ENCODE peak calls at places on chromosomes 3 and 15, in eight cellular contexts. X is psoas muscle, N is sigmoid colon, E is tibial nerve, A is fibroblast of mammary gland, H is fibroblast of the aortic adventitia, G is cardiac muscle cell, J is kidney epithelial cell. O is an unnamed sample.

GRCh38 chr3:184981071-184981470 is 169.1 kb downstream of the VPS8 start:
- DNase-seq in H (no peak), J (no peak), X (peak), A (no peak), N (no peak), E (no peak), G (no peak), O (no peak)

GRCh38 chr3:153624310-153625030 is 462.4 kb downstream of the RAP2B start:
- DNase-seq in H (no peak), J (no peak), X (no peak), E (no peak), N (no peak), G (no peak), A (no peak), O (no peak)

GRCh38 chr15:80247320-80247719 is 4.7 kb downstream of the CTXND1 start:
- DNase-seq in A (no peak), G (no peak), N (peak), H (no peak), E (no peak), J (no peak), X (no peak), O (no peak)

GRCh38 chr3:66502981-66503380 is 2.2 kb upstream of the LRIG1 start:
- DNase-seq in E (no peak), A (no peak), G (no peak), X (no peak), H (no peak), J (no peak), N (no peak), O (no peak)

GRCh38 chr3:33186524-33187367 is 31.9 kb downstream of the SUSD5 start:
- DNase-seq in G (no peak), H (peak), A (peak), N (no peak), J (no peak), X (no peak), E (no peak), O (no peak)

GRCh38 chr3:186108106-186108940 is 566 bp downstream of the ETV5 start:
- DNase-seq in N (peak), J (no peak), H (peak), A (peak), X (peak), E (peak), G (peak), O (no peak)

GRCh38 chr3:157499342-157499963 is 3.8 kb downstream of the VEPH1 start:
- DNase-seq in A (no peak), J (peak), X (peak), N (no peak), H (no peak), G (peak), E (no peak), O (no peak)

GRCh38 chr3:157160652-157161480 is 919 bp upstream of the CCNL1 start:
- DNase-seq in X (peak), A (peak), N (peak), H (peak), J (peak), E (peak), G (peak), O (peak)

GRCh38 chr15:69885182-69886041 is 212.3 kb downstream of the TLE3 start:
- DNase-seq in A (no peak), J (no peak), H (no peak), E (no peak), N (no peak), G (no peak), X (no peak), O (no peak)

GRCh38 chr3:65473746-65474145 is 565.0 kb downstream of the MAGI1 start:
- DNase-seq in A (peak), E (no peak), H (peak), N (no peak), X (no peak), J (no peak), G (no peak), O (no peak)

GRCh38 chr3:30342319-30343060 is 263.9 kb upstream of the TGFBR2 start:
- DNase-seq in J (peak), X (no peak), H (peak), E (no peak), N (peak), A (peak), G (no peak), O (peak)

GRCh38 chr3:150255416-150255815 is 152.7 kb upstream of the TSC22D2 start:
- DNase-seq in X (peak), G (no peak), N (peak), E (no peak), A (no peak), H (no peak), J (no peak), O (no peak)

GRCh38 chr3:188397766-188398705 is 244.1 kb downstream of the LPP start:
- DNase-seq in G (peak), E (no peak), H (no peak), N (no peak), J (no peak), X (no peak), A (no peak), O (no peak)

GRCh38 chr3:126959921-126960603 is 22.9 kb upstream of the PLXNA1 start:
- DNase-seq in G (no peak), H (peak), N (peak), E (no peak), X (no peak), J (no peak), A (peak), O (no peak)

GRCh38 chr15:82137261-82137660 is 91.4 kb upstream of the MEX3B start:
- DNase-seq in J (no peak), A (no peak), E (no peak), G (no peak), H (no peak), N (no peak), X (no peak), O (no peak)

GRCh38 chr3:188929138-188929537 is 242.6 kb upstream of the TPRG1 start:
- DNase-seq in H (no peak), J (no peak), E (no peak), A (no peak), G (peak), N (no peak), X (no peak), O (no peak)

GRCh38 chr15:63823253-63823844 is 10.4 kb downstream of the HERC1 start:
- DNase-seq in A (no peak), X (no peak), E (no peak), H (no peak), J (no peak), G (no peak), N (no peak), O (no peak)

GRCh38 chr15:45486317-45486716 is 36.2 kb downstream of the SLC30A4 start:
- DNase-seq in H (no peak), A (no peak), X (no peak), G (no peak), N (no peak), E (no peak), J (no peak), O (no peak)

GRCh38 chr15:89781891-89782618 is 5.9 kb downstream of the MESP2 start:
- DNase-seq in X (no peak), G (no peak), E (no peak), J (no peak), A (peak), N (no peak), H (peak), O (no peak)

GRCh38 chr3:42708611-42709151 is 6.1 kb upstream of the HHATL start:
- DNase-seq in X (no peak), A (no peak), N (peak), H (no peak), G (no peak), E (no peak), J (no peak), O (no peak)

GRCh38 chr15:39579487-39580116 is 1.3 kb upstream of the THBS1 start:
- DNase-seq in J (peak), G (peak), H (peak), A (peak), N (peak), E (peak), X (peak), O (no peak)

GRCh38 chr15:75989045-75989444 is 23.2 kb downstream of the NRG4 start:
- DNase-seq in E (no peak), H (peak), J (no peak), N (no peak), G (no peak), A (peak), X (no peak), O (no peak)

GRCh38 chr3:65732060-65732933 is 306.4 kb downstream of the MAGI1 start:
- DNase-seq in H (peak), J (peak), X (no peak), E (no peak), G (peak), N (no peak), A (peak), O (peak)

GRCh38 chr3:159458010-159458409 is 530.6 kb upstream of the IL12A start:
- DNase-seq in G (no peak), A (peak), J (peak), E (no peak), N (no peak), X (no peak), H (peak), O (peak)

GRCh38 chr3:38257583-38257982 is 8.0 kb upstream of the SLC22A13 start:
- DNase-seq in X (no peak), G (no peak), A (peak), E (no peak), H (no peak), J (no peak), N (no peak), O (no peak)

GRCh38 chr3:190432216-190432615 is 17.5 kb downstream of the TMEM207 start:
- DNase-seq in E (no peak), G (no peak), A (peak), N (no peak), J (no peak), H (no peak), X (no peak), O (no peak)

GRCh38 chr3:52614689-52615088 is 71.0 kb downstream of the PBRM1 start:
- DNase-seq in N (no peak), X (no peak), H (no peak), A (peak), G (no peak), E (no peak), J (no peak), O (no peak)

GRCh38 chr15:91263632-91264477 is 163.8 kb downstream of the SV2B start:
- DNase-seq in G (no peak), E (peak), H (peak), A (peak), J (peak), N (peak), X (peak), O (no peak)

GRCh38 chr15:75785771-75786563 is 57.3 kb upstream of the UBE2Q2 start:
- DNase-seq in X (no peak), A (no peak), G (peak), E (no peak), H (no peak), J (no peak), N (peak), O (no peak)

GRCh38 chr15:45180201-45180600 is 7.6 kb downstream of the SHF start:
- DNase-seq in H (no peak), A (no peak), X (no peak), E (no peak), G (no peak), J (peak), N (no peak), O (no peak)

GRCh38 chr15:66564136-66565041 is 1.4 kb downstream of the LCTL start:
- DNase-seq in J (no peak), N (no peak), E (no peak), G (no peak), A (no peak), H (no peak), X (no peak), O (no peak)

GRCh38 chr15:96393209-96393513 is 62.7 kb downstream of the NR2F2 start:
- DNase-seq in X (no peak), E (no peak), H (no peak), J (no peak), A (no peak), G (no peak), N (no peak), O (no peak)

GRCh38 chr3:52786330-52787215 is 8.0 kb upstream of the ITIH3 start:
- DNase-seq in E (no peak), G (no peak), X (no peak), J (no peak), N (peak), A (no peak), H (no peak), O (no peak)

GRCh38 chr3:49689046-49689886 is at the start of the genes MST1 and RNF123:
- DNase-seq in N (peak), A (peak), J (peak), H (peak), E (peak), X (peak), G (peak), O (peak)

GRCh38 chr3:11254876-11255275 is 17.3 kb upstream of the ATG7 start:
- DNase-seq in X (no peak), N (no peak), A (no peak), J (no peak), H (no peak), E (no peak), G (no peak), O (no peak)

GRCh38 chr3:11258958-11259357 is 13.2 kb upstream of the ATG7 start:
- DNase-seq in H (no peak), A (no peak), E (no peak), X (no peak), J (no peak), G (no peak), N (no peak), O (no peak)

DNA sequence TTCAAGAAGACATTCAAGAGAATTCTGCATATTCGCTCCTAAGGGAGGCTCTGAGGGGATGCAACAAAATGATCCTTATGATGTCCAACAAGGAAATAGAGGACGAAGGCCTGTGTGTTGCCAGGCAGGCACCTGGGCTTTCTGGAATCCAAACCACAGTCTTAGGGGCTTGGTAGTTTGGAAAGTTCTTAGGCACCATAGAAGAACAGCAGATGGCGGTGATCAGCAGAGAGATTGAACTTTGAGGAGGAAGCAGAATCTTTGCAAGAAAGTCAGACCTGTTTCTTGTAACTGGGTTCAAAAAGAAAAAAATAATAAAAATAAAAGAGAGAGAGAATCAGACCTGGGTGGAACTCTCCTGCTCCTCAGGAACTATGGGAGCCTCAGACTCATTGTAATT is 11.7 kb upstream of the ATG7 start:
- DNase-seq in J (no peak), X (no peak), H (no peak), E (no peak), N (no peak), A (no peak), G (no peak), O (no peak)
- TF ChIP-seq CTCF in J (no peak), X (no peak), H (no peak), E (no peak), N (no peak), A (no peak), G (no peak), O (no peak)

GRCh38 chr3:45915518-45916231 is 27.6 kb upstream of the CXCR6 start:
- DNase-seq in J (peak), X (no peak), G (no peak), A (peak), E (no peak), N (peak), H (peak), O (peak)
- H3K4me3 ChIP-seq in J (no peak), X (no peak), G (no peak), A (no peak), E (peak), N (no peak), H (no peak), O (no peak)

GRCh38 chr3:98010194-98010882 is 24.8 kb downstream of the GABRR3 start:
- DNase-seq in H (no peak), A (no peak), G (no peak), X (no peak), J (no peak), N (no peak), E (no peak), O (no peak)

GRCh38 chr3:98018301-98018700 is 16.8 kb downstream of the GABRR3 start:
- DNase-seq in J (no peak), A (no peak), E (no peak), X (no peak), G (no peak), N (no peak), H (no peak), O (no peak)

GRCh38 chr3:98012974-98013373 is 22.1 kb downstream of the GABRR3 start:
- DNase-seq in J (no peak), H (peak), X (no peak), A (peak), G (no peak), E (no peak), N (no peak), O (no peak)

GRCh38 chr3:98008751-98009373 is 26.3 kb downstream of the GABRR3 start:
- DNase-seq in A (no peak), X (no peak), J (no peak), H (no peak), E (no peak), N (no peak), G (no peak), O (no peak)

DNA sequence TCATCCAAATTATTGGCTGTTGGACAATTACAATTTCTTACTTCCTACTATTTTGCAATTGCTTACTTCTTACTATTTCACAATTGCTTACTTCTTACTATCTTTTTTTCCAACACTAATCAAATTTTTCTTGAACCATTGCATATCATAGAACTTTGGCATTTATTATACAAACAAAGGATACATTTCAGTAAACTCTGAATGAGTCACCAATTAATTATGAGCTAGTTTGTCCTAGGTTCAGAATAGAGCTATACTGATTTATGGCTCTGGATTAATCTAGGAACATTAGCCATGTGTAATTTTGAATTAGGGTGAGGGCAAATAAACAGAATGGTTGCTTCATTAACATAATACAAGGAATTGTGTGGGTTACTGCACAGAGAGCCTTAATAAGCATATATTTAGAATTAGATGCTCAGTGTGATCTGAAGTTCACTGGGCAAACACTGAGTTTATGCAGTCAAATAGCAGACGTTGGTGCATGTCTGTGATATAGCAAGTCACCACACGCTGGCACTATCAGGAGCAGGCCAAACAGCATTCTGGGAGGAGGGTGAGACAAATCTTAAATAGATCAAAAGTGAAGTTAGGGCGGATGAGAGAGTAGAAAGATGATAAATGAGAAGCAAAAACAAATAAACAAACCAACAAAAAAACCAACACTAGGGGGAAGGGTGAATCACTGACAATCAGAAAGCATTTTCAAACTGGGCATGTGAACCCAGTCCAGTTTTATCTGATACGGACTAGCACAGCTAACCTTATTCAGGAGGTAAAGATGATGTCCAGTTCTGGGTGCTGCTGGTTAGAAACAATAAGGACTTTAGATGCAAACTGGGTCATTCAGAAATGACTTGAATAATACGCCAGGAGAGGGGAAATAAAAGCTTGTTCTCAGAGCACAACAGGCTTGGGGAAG is 21.4 kb downstream of the GABRR3 start:
- DNase-seq in X (no peak), J (no peak), N (no peak), A (peak), E (no peak), G (no peak), H (no peak), O (no peak)
- TF ChIP-seq CTCF in X (no peak), J (no peak), N (no peak), A (peak), E (no peak), G (no peak), H (no peak), O (no peak)

GRCh38 chr3:87997298-87997697 is 61.5 kb downstream of the CGGBP1 start:
- DNase-seq in E (no peak), N (no peak), X (no peak), H (peak), J (peak), G (no peak), A (peak), O (no peak)

GRCh38 chr3:87997966-87998365 is 60.8 kb downstream of the CGGBP1 start:
- DNase-seq in A (no peak), G (no peak), X (no peak), J (no peak), H (no peak), E (no peak), N (no peak), O (no peak)

GRCh38 chr3:88002448-88002847 is 56.4 kb downstream of the CGGBP1 start:
- DNase-seq in A (no peak), G (no peak), X (no peak), J (no peak), H (peak), N (no peak), E (no peak), O (no peak)

GRCh38 chr3:88003115-88003755 is 55.6 kb downstream of the CGGBP1 start:
- DNase-seq in J (peak), A (peak), G (peak), N (no peak), E (no peak), H (peak), X (no peak), O (peak)

GRCh38 chr3:88000853-88001252 is 58.0 kb downstream of the CGGBP1 start:
- DNase-seq in G (peak), E (no peak), X (no peak), A (peak), N (no peak), H (peak), J (no peak), O (no peak)
- H3K4me3 ChIP-seq in G (peak), E (no peak), X (peak), A (peak), N (peak), H (peak), J (no peak), O (no peak)

GRCh38 chr3:170437696-170438407 is 19.2 kb downstream of the CLDN11 start:
- DNase-seq in J (no peak), H (peak), E (no peak), N (no peak), A (no peak), X (no peak), G (no peak), O (no peak)
- TF ChIP-seq CTCF in J (no peak), H (peak), E (no peak), N (no peak), A (no peak), X (no peak), G (no peak), O (no peak)